ENCODE peak calls at places on chromosomes 3 and 15, in eight cellular contexts. V is Kasumi-1, X is NCI-H1092 treated with DMSO at 0.1 percent for 48 hours, B is sciatic nerve, N is GDM1, H is retinal pigment epithelial cell, Y is progenitor cell of endocrine pancreas, Z is KBM-7. J is an unnamed sample.

GRCh38 chr3:9951962-9952805 is at the start of gene PRRT3:
- DNase-seq in V (peak), X (peak), B (no peak), N (peak), H (no peak), Y (no peak), Z (peak), J (peak)

GRCh38 chr3:45617430-45618080 is 23.0 kb downstream of the LIMD1 start:
- DNase-seq in V (no peak), X (no peak), B (no peak), N (no peak), H (no peak), Y (no peak), Z (no peak), J (no peak)

GRCh38 chr15:66603301-66604179 is 37.7 kb upstream of the LCTL start:
- DNase-seq in V (peak), X (peak), B (peak), N (peak), H (no peak), Y (peak), Z (peak), J (peak)

GRCh38 chr15:70447927-70448698 is 315.2 kb downstream of the UACA start:
- DNase-seq in V (peak), X (no peak), B (peak), N (peak), H (no peak), Y (no peak), Z (peak), J (no peak)

GRCh38 chr3:111603679-111604643 is 8.8 kb upstream of the ZBED2 start:
- DNase-seq in V (no peak), X (no peak), B (no peak), N (no peak), H (no peak), Y (no peak), Z (no peak), J (no peak)

GRCh38 chr3:183766745-183767606 is 58.4 kb downstream of the MAP6D1 start:
- DNase-seq in V (peak), X (peak), B (peak), N (peak), H (peak), Y (peak), Z (peak), J (peak)

GRCh38 chr3:195356151-195357086 is 85.5 kb upstream of the XXYLT1 start:
- DNase-seq in V (no peak), X (no peak), B (no peak), N (no peak), H (no peak), Y (no peak), Z (no peak), J (no peak)

GRCh38 chr15:68431037-68431791 is 749 bp downstream of the ITGA11 start:
- DNase-seq in V (no peak), X (no peak), B (peak), N (no peak), H (no peak), Y (peak), Z (no peak), J (peak)

GRCh38 chr3:128455786-128456748 is 10.6 kb downstream of the DNAJB8 start:
- DNase-seq in V (no peak), X (no peak), B (no peak), N (no peak), H (no peak), Y (no peak), Z (no peak), J (no peak)

GRCh38 chr3:180036678-180037455 is at the start of gene PEX5L:
- DNase-seq in V (peak), X (peak), B (peak), N (peak), H (no peak), Y (peak), Z (peak), J (peak)

GRCh38 chr15:69665641-69666091 is 213.0 kb downstream of the RPLP1 start:
- DNase-seq in V (no peak), X (no peak), B (no peak), N (peak), H (no peak), Y (no peak), Z (peak), J (no peak)

GRCh38 chr15:57551717-57552677 is 39.7 kb upstream of the MYZAP start:
- DNase-seq in V (no peak), X (no peak), B (peak), N (no peak), H (peak), Y (no peak), Z (no peak), J (peak)

GRCh38 chr15:57972801-57973311 is 92.7 kb downstream of the ALDH1A2 start:
- DNase-seq in V (no peak), X (no peak), B (no peak), N (no peak), H (no peak), Y (no peak), Z (no peak), J (no peak)

GRCh38 chr3:122298239-122298638 is 26.8 kb upstream of the CSTA start:
- DNase-seq in V (no peak), X (no peak), B (no peak), N (no peak), H (no peak), Y (no peak), Z (no peak), J (no peak)

GRCh38 chr3:62134061-62134496 is 239.3 kb downstream of the FEZF2 start:
- DNase-seq in V (peak), X (no peak), B (no peak), N (no peak), H (no peak), Y (no peak), Z (peak), J (peak)

GRCh38 chr15:36371509-36371908 is 207.9 kb upstream of the CDIN1 start:
- DNase-seq in V (no peak), X (no peak), B (no peak), N (no peak), H (no peak), Y (no peak), Z (no peak), J (no peak)

GRCh38 chr3:185215873-185216586 is 37.8 kb downstream of the EHHADH start:
- DNase-seq in V (peak), X (peak), B (no peak), N (no peak), H (no peak), Y (no peak), Z (peak), J (no peak)

GRCh38 chr3:64083588-64083974 is 60.3 kb upstream of the PSMD6 start:
- DNase-seq in V (no peak), X (no peak), B (no peak), N (no peak), H (no peak), Y (no peak), Z (no peak), J (no peak)

GRCh38 chr3:193791041-193792032 is 198.3 kb downstream of the OPA1 start:
- DNase-seq in V (no peak), X (no peak), B (no peak), N (no peak), H (no peak), Y (no peak), Z (peak), J (no peak)

GRCh38 chr15:75024102-75024636 is 779 bp downstream of the PPCDC start:
- DNase-seq in V (peak), X (peak), B (no peak), N (peak), H (no peak), Y (no peak), Z (peak), J (peak)

GRCh38 chr3:141201122-141201521 is 30.5 kb upstream of the PXYLP1 start:
- DNase-seq in V (no peak), X (no peak), B (no peak), N (no peak), H (no peak), Y (no peak), Z (no peak), J (no peak)

GRCh38 chr3:64518950-64519349 is 168.8 kb downstream of the ADAMTS9 start:
- DNase-seq in V (no peak), X (no peak), B (no peak), N (no peak), H (no peak), Y (no peak), Z (no peak), J (no peak)

GRCh38 chr15:70596354-70597055 is 166.9 kb downstream of the UACA start:
- DNase-seq in V (no peak), X (no peak), B (no peak), N (no peak), H (peak), Y (no peak), Z (no peak), J (peak)

GRCh38 chr15:72271895-72272212 is 500 bp downstream of the PARP6 start:
- DNase-seq in V (peak), X (no peak), B (no peak), N (no peak), H (no peak), Y (no peak), Z (peak), J (peak)

GRCh38 chr15:32717290-32718081 is at the start of gene GREM1:
- DNase-seq in V (no peak), X (no peak), B (no peak), N (no peak), H (no peak), Y (peak), Z (no peak), J (peak)

J was measured in Daoy.